ENCODE peak calls at places on chromosomes 12 and 14, in eight cellular contexts. F is MG63; K is activated CD8-positive, alpha-beta memory T cell treated with anti-CD3 and anti-CD28 coated beads for 4 hours; P is kidney tubule cell; H is progenitor cell of endocrine pancreas; D is heart left ventricle; I is choroid plexus epithelial cell; T is stimulated activated CD8-positive, alpha-beta memory T cell treated with anti-CD3 and anti-CD28 coated beads, Interleukin-2, amount 100 ng/mL, for 1 hour. B is an unnamed sample.

GRCh38 chr12:6965026-6965661 is 5.3 kb downstream of the PHB2 start:
- DNase-seq in F (peak), K (peak), P (peak), H (peak), D (peak), I (peak), T (peak), B (peak)

GRCh38 chr12:12722351-12723146 is 5.4 kb downstream of the CDKN1B start:
- DNase-seq in F (no peak), K (no peak), P (peak), H (no peak), D (no peak), I (peak), T (no peak), B (peak)

GRCh38 chr14:34628681-34629135 is 1.2 kb downstream of the SNX6 start:
- DNase-seq in F (no peak), K (peak), P (peak), H (no peak), D (no peak), I (peak), T (no peak), B (no peak)

GRCh38 chr14:84006643-84007137 is 1523.3 kb upstream of the FLRT2 start:
- DNase-seq in F (no peak), K (no peak), P (no peak), H (no peak), D (peak), I (peak), T (no peak), B (no peak)

GRCh38 chr14:86012391-86012790 is 482.4 kb downstream of the FLRT2 start:
- DNase-seq in F (no peak), K (no peak), P (no peak), H (no peak), D (no peak), I (no peak), T (no peak), B (no peak)

GRCh38 chr12:48996794-48997718 is 2.1 kb downstream of the DDN start:
- DNase-seq in F (no peak), K (no peak), P (peak), H (peak), D (peak), I (peak), T (no peak), B (no peak)

GRCh38 chr14:32129124-32129523 is 52.0 kb downstream of the ARHGAP5 start:
- DNase-seq in F (no peak), K (no peak), P (peak), H (no peak), D (no peak), I (peak), T (no peak), B (peak)

GRCh38 chr14:54565236-54566151 is 1.4 kb upstream of the SAMD4A start:
- DNase-seq in F (peak), K (peak), P (peak), H (peak), D (peak), I (peak), T (peak), B (peak)

GRCh38 chr14:37036669-37037341 is 135.6 kb downstream of the SLC25A21 start:
- DNase-seq in F (peak), K (no peak), P (no peak), H (no peak), D (no peak), I (peak), T (no peak), B (no peak)

GRCh38 chr14:32404784-32405573 is 75.9 kb downstream of the AKAP6 start:
- DNase-seq in F (no peak), K (no peak), P (no peak), H (no peak), D (peak), I (no peak), T (no peak), B (no peak)

GRCh38 chr12:55874465-55874864 is 31.7 kb upstream of the MMP19 start:
- DNase-seq in F (no peak), K (no peak), P (no peak), H (no peak), D (no peak), I (no peak), T (no peak), B (no peak)

GRCh38 chr14:96583605-96584041 is 81.4 kb downstream of the PAPOLA start:
- DNase-seq in F (no peak), K (no peak), P (no peak), H (no peak), D (no peak), I (no peak), T (no peak), B (no peak)

GRCh38 chr12:13948631-13949030 is 32.8 kb downstream of the GRIN2B start:
- DNase-seq in F (no peak), K (no peak), P (peak), H (no peak), D (no peak), I (no peak), T (no peak), B (no peak)

GRCh38 chr12:74535536-74535935 is 2.1 kb upstream of the ATXN7L3B start:
- DNase-seq in F (no peak), K (no peak), P (no peak), H (no peak), D (no peak), I (no peak), T (no peak), B (no peak)

GRCh38 chr12:60279224-60279623 is 683.4 kb downstream of the SLC16A7 start:
- DNase-seq in F (no peak), K (no peak), P (no peak), H (no peak), D (no peak), I (peak), T (no peak), B (no peak)

GRCh38 chr12:59040651-59041050 is 120.3 kb upstream of the LRIG3 start:
- DNase-seq in F (peak), K (no peak), P (peak), H (no peak), D (no peak), I (peak), T (no peak), B (peak)

GRCh38 chr14:31897581-31898186 is 179.4 kb upstream of the ARHGAP5 start:
- DNase-seq in F (no peak), K (no peak), P (no peak), H (no peak), D (no peak), I (peak), T (no peak), B (no peak)

GRCh38 chr14:25274529-25274928 is 224.6 kb upstream of the STXBP6 start:
- DNase-seq in F (no peak), K (no peak), P (no peak), H (no peak), D (no peak), I (no peak), T (no peak), B (no peak)

GRCh38 chr12:21296751-21297406 is 37.8 kb downstream of the SLCO1A2 start:
- DNase-seq in F (no peak), K (no peak), P (peak), H (no peak), D (no peak), I (peak), T (no peak), B (no peak)

GRCh38 chr14:76780875-76781647 is 19.8 kb downstream of the VASH1 start:
- DNase-seq in F (no peak), K (no peak), P (no peak), H (no peak), D (no peak), I (no peak), T (no peak), B (no peak)

GRCh38 chr14:23449314-23449713 is 13.9 kb upstream of the MYH7 start:
- DNase-seq in F (no peak), K (no peak), P (no peak), H (no peak), D (no peak), I (no peak), T (no peak), B (no peak)

GRCh38 chr12:101459642-101460346 is 15.3 kb upstream of the SPIC start:
- DNase-seq in F (peak), K (no peak), P (peak), H (no peak), D (no peak), I (peak), T (no peak), B (no peak)

GRCh38 chr12:131101703-131102492 is 148.2 kb downstream of the ADGRD1 start:
- DNase-seq in F (no peak), K (no peak), P (no peak), H (no peak), D (peak), I (no peak), T (no peak), B (no peak)

GRCh38 chr12:85659754-85660530 is 176.3 kb downstream of the RASSF9 start:
- DNase-seq in F (no peak), K (no peak), P (no peak), H (no peak), D (no peak), I (no peak), T (no peak), B (no peak)

B was measured in kidney glomerular epithelial cell.